ENCODE peak calls at places on chromosome 19, in six cellular contexts. R is dorsolateral prefrontal cortex; S is stimulated activated CD8-positive, alpha-beta memory T cell treated with anti-CD3 and anti-CD28 coated beads, Interleukin-15, amount 100 ng/mL, for 4 hours; L is activated T-cell treated with anti-CD3 and anti-CD28 coated beads for 1 hour; K is activated naive CD8-positive, alpha-beta T cell treated with anti-CD3 and anti-CD28 coated beads for 36 hours; E is activated CD8-positive, alpha-beta T cell treated with anti-CD3 and anti-CD28 coated beads, Interleukin-2, amount 10 ng/mL, durations not matched to agents 7 days and 5 days. A is an unnamed sample.

GRCh38 chr19:1580957-1581356 is 11.7 kb downstream of the MBD3 start:
- DNase-seq in R (no peak), S (no peak), L (no peak), K (no peak), E (no peak), A (no peak)

GRCh38 chr19:15640904-15641597 is 354 bp downstream of the CYP4F3 start:
- DNase-seq in R (no peak), S (no peak), L (no peak), K (no peak), E (no peak), A (no peak)

GRCh38 chr19:11534538-11534937 is 4.1 kb upstream of the CNN1 start:
- DNase-seq in R (no peak), S (no peak), L (no peak), K (no peak), E (no peak), A (no peak)

GRCh38 chr19:48170817-48171347 is 402 bp downstream of the ZSWIM9 start:
- DNase-seq in R (no peak), S (no peak), L (no peak), K (no peak), E (no peak), A (peak)

GRCh38 chr19:34673590-34673989 is 3.4 kb downstream of the SCGB2B2 start:
- DNase-seq in R (no peak), S (no peak), L (no peak), K (no peak), E (no peak), A (no peak)

GRCh38 chr19:41997851-41998229 is 3.8 kb upstream of the ATP1A3 start:
- DNase-seq in R (no peak), S (no peak), L (no peak), K (no peak), E (no peak), A (no peak)

GRCh38 chr19:10315335-10316214 is at the start of gene FDX2:
- DNase-seq in R (peak), S (peak), L (peak), K (peak), E (peak), A (peak)

GRCh38 chr19:30799854-30800755 is 427.9 kb downstream of the ZNF536 start:
- DNase-seq in R (no peak), S (no peak), L (peak), K (peak), E (peak), A (no peak)

GRCh38 chr19:41218615-41219507 is at the start of gene AXL:
- DNase-seq in R (no peak), S (no peak), L (no peak), K (no peak), E (no peak), A (no peak)

GRCh38 chr19:6740589-6741348 is 1.3 kb downstream of the TRIP10 start:
- DNase-seq in R (no peak), S (no peak), L (no peak), K (peak), E (no peak), A (peak)

GRCh38 chr19:37332839-37333238 is 38.1 kb upstream of the ZNF527 start:
- DNase-seq in R (no peak), S (no peak), L (no peak), K (no peak), E (no peak), A (no peak)

GRCh38 chr19:2387367-2388288 is 27.6 kb downstream of the TMPRSS9 start:
- DNase-seq in R (no peak), S (no peak), L (no peak), K (no peak), E (no peak), A (no peak)

GRCh38 chr19:12140545-12141404 is 625 bp upstream of the ZNF20 start:
- DNase-seq in R (peak), S (peak), L (peak), K (peak), E (peak), A (peak)

GRCh38 chr19:3545669-3546034 is 6.7 kb downstream of the TEKTIP1 start:
- DNase-seq in R (no peak), S (no peak), L (no peak), K (no peak), E (no peak), A (no peak)

GRCh38 chr19:43504426-43505185 is at the start of gene PHLDB3:
- DNase-seq in R (no peak), S (peak), L (peak), K (peak), E (peak), A (peak)

GRCh38 chr19:14318873-14319272 is 62.4 kb upstream of the ADGRE5 start:
- DNase-seq in R (no peak), S (no peak), L (no peak), K (peak), E (no peak), A (no peak)

GRCh38 chr19:38362076-38362945 is 12.1 kb upstream of the PSMD8 start:
- DNase-seq in R (no peak), S (peak), L (peak), K (peak), E (peak), A (peak)

GRCh38 chr19:15330801-15331418 is 1.4 kb downstream of the BRD4 start:
- DNase-seq in R (no peak), S (no peak), L (no peak), K (no peak), E (no peak), A (peak)

GRCh38 chr19:4390862-4391693 is 9.3 kb downstream of the SH3GL1 start:
- DNase-seq in R (no peak), S (no peak), L (no peak), K (no peak), E (no peak), A (peak)

GRCh38 chr19:40614595-40615411 is 13.6 kb downstream of the LTBP4 start:
- DNase-seq in R (no peak), S (peak), L (peak), K (peak), E (peak), A (no peak)

GRCh38 chr19:43525836-43526771 is 897 bp downstream of the ETHE1 start:
- DNase-seq in R (no peak), S (no peak), L (no peak), K (peak), E (peak), A (no peak)

GRCh38 chr19:52086481-52086880 is 9.1 kb downstream of the ZNF841 start:
- DNase-seq in R (no peak), S (no peak), L (no peak), K (no peak), E (no peak), A (no peak)

GRCh38 chr19:16315825-16316505 is 8.7 kb upstream of the KLF2 start:
- DNase-seq in R (no peak), S (no peak), L (no peak), K (no peak), E (no peak), A (no peak)

GRCh38 chr19:32104465-32105235 is 240.8 kb upstream of the ZNF507 start:
- DNase-seq in R (no peak), S (no peak), L (no peak), K (no peak), E (no peak), A (peak)

GRCh38 chr19:11268783-11269267 is 6.5 kb upstream of the DOCK6 start:
- DNase-seq in R (no peak), S (no peak), L (no peak), K (no peak), E (no peak), A (no peak)

GRCh38 chr19:8611890-8612806 is 1.6 kb upstream of the ADAMTS10 start:
- DNase-seq in R (no peak), S (no peak), L (no peak), K (no peak), E (peak), A (no peak)

GRCh38 chr19:5130371-5131030 is 161.6 kb downstream of the KDM4B start:
- DNase-seq in R (no peak), S (peak), L (peak), K (peak), E (peak), A (no peak)

GRCh38 chr19:22622901-22623840 is 11.0 kb upstream of the ZNF492 start:
- DNase-seq in R (no peak), S (no peak), L (no peak), K (no peak), E (no peak), A (no peak)

GRCh38 chr19:41851456-41851855 is 6.6 kb downstream of the DMRTC2 start:
- DNase-seq in R (no peak), S (no peak), L (no peak), K (no peak), E (no peak), A (no peak)

GRCh38 chr19:9936151-9937000 is at the start of gene OLFM2:
- DNase-seq in R (no peak), S (no peak), L (no peak), K (no peak), E (no peak), A (no peak)

GRCh38 chr19:1672038-1672768 is 19.8 kb upstream of the TCF3 start:
- DNase-seq in R (no peak), S (peak), L (peak), K (peak), E (peak), A (peak)

GRCh38 chr19:15191982-15192381 is 8.8 kb downstream of the NOTCH3 start:
- DNase-seq in R (no peak), S (no peak), L (no peak), K (no peak), E (no peak), A (no peak)

GRCh38 chr19:51653162-51653561 is 6.5 kb upstream of the SIGLEC14 start:
- DNase-seq in R (no peak), S (no peak), L (no peak), K (no peak), E (no peak), A (no peak)

GRCh38 chr19:44810555-44811447 is 1.9 kb downstream of the BCAM start:
- DNase-seq in R (no peak), S (no peak), L (no peak), K (no peak), E (no peak), A (no peak)

GRCh38 chr19:57803594-57804325 is 11.0 kb downstream of the ZNF552 start:
- DNase-seq in R (no peak), S (no peak), L (no peak), K (peak), E (peak), A (peak)

GRCh38 chr19:48218964-48219363 is 36.7 kb downstream of the CARD8 start:
- DNase-seq in R (no peak), S (no peak), L (no peak), K (no peak), E (no peak), A (no peak)

A was measured in DMS79 treated with DMSO at 0.1 percent for 48 hours.